ENCODE peak calls at places on chromosomes 6 and 20, in four cellular contexts. N is SK-N-SH, M is K562, D is H1. R is an unnamed sample.

GRCh38 chr6:157151989-157152388 is 171.3 kb downstream of the TMEM242 start:
- DNase-seq in N (peak), M (no peak), D (no peak), R (no peak)

GRCh38 chr6:10558575-10558974 is 37.4 kb downstream of the GCNT2 start:
- DNase-seq in N (peak), M (no peak), D (no peak), R (peak)

GRCh38 chr6:41734666-41735426 is 562 bp downstream of the TFEB start:
- DNase-seq in N (peak), M (peak), D (peak), R (peak)

GRCh38 chr6:113856011-113856551 is 1.1 kb upstream of the MARCKS start:
- DNase-seq in N (peak), M (no peak), D (no peak), R (no peak)

GRCh38 chr6:166640342-166641043 is 13.4 kb upstream of the RPS6KA2 start:
- DNase-seq in N (no peak), M (no peak), D (no peak), R (no peak)

GRCh38 chr20:58310291-58310782 is 822 bp downstream of the RAB22A start:
- DNase-seq in N (no peak), M (no peak), D (no peak), R (no peak)

GRCh38 chr6:14270925-14271791 is 153.6 kb downstream of the CD83 start:
- DNase-seq in N (no peak), M (peak), D (peak), R (no peak)

GRCh38 chr6:56802570-56802969 is 152.3 kb upstream of the BEND6 start:
- DNase-seq in N (no peak), M (no peak), D (no peak), R (no peak)

GRCh38 chr6:131519670-131520436 is 53.2 kb upstream of the ARG1 start:
- DNase-seq in N (peak), M (peak), D (peak), R (peak)

GRCh38 chr6:125924169-125924568 is 32.4 kb upstream of the HINT3 start:
- DNase-seq in N (no peak), M (peak), D (no peak), R (no peak)

GRCh38 chr6:35925961-35926360 is 5.1 kb upstream of the SRPK1 start:
- DNase-seq in N (no peak), M (no peak), D (no peak), R (no peak)

GRCh38 chr6:139829557-139829956 is 455.1 kb upstream of the CITED2 start:
- DNase-seq in N (no peak), M (no peak), D (no peak), R (no peak)

GRCh38 chr6:52555531-52556228 is 21.2 kb downstream of the TRAM2 start:
- DNase-seq in N (no peak), M (no peak), D (no peak), R (no peak)

GRCh38 chr20:61682998-61683681 is 382.5 kb downstream of the TAF4 start:
- DNase-seq in N (no peak), M (no peak), D (no peak), R (no peak)

GRCh38 chr6:116173928-116174327 is 48.0 kb upstream of the COL10A1 start:
- DNase-seq in N (no peak), M (no peak), D (no peak), R (no peak)

GRCh38 chr6:18034798-18035202 is 47.4 kb upstream of the KIF13A start:
- DNase-seq in N (no peak), M (peak), D (no peak), R (no peak)

GRCh38 chr6:76633259-76633658 is 560.8 kb upstream of the IMPG1 start:
- DNase-seq in N (no peak), M (no peak), D (peak), R (peak)

GRCh38 chr20:23034721-23035671 is at the start of gene SSTR4:
- DNase-seq in N (no peak), M (no peak), D (peak), R (no peak)

GRCh38 chr6:169328112-169328801 is 74.6 kb upstream of the THBS2 start:
- DNase-seq in N (no peak), M (no peak), D (no peak), R (no peak)

GRCh38 chr20:50921055-50921454 is 10.2 kb downstream of the ADNP start:
- DNase-seq in N (no peak), M (no peak), D (no peak), R (no peak)

GRCh38 chr6:37536462-37537225 is 37.0 kb upstream of the CCDC167 start:
- DNase-seq in N (peak), M (no peak), D (no peak), R (peak)

GRCh38 chr6:41698350-41698781 is 37.0 kb downstream of the TFEB start:
- DNase-seq in N (peak), M (no peak), D (no peak), R (no peak)

GRCh38 chr6:14881399-14881798 is 364.5 kb upstream of the JARID2 start:
- DNase-seq in N (no peak), M (no peak), D (no peak), R (no peak)

GRCh38 chr6:108578595-108579038 is 17.9 kb downstream of the FOXO3 start:
- DNase-seq in N (no peak), M (peak), D (no peak), R (no peak)

GRCh38 chr6:135909737-135910387 is 58.4 kb downstream of the PDE7B start:
- DNase-seq in N (peak), M (peak), D (peak), R (peak)

GRCh38 chr6:111772274-111772780 is 100.9 kb downstream of the FYN start:
- DNase-seq in N (no peak), M (no peak), D (no peak), R (no peak)

GRCh38 chr6:111769365-111770127 is 103.7 kb downstream of the FYN start:
- DNase-seq in N (no peak), M (no peak), D (no peak), R (no peak)

GRCh38 chr6:111771084-111771411 is 102.2 kb downstream of the FYN start:
- DNase-seq in N (no peak), M (no peak), D (no peak), R (no peak)

GRCh38 chr6:111770263-111771083 is 102.8 kb downstream of the FYN start:
- DNase-seq in N (no peak), M (no peak), D (no peak), R (no peak)

DNA sequence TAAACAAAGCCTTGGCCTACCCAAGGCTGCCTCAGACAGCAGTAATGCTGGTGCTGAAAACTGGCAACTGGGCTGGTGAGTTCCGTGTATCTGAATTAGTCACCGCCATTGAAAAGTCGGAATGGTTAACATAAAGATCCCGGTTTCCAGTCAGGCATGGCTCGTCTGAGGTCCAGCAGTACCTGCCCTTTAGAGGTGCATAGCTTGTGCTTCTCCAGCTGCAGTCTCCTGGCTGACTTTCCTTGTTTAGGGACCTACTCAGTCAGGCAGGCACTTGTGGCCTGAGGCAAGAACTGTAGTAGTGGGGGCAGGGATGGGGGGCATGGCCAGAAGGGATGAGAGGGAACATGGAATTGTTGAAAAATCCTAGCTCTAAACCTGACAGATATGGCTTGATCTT is 101.6 kb downstream of the FYN start:
- DNase-seq in N (no peak), M (no peak), D (no peak), R (no peak)
- TF ChIP-seq TEAD4 in N (no peak), M (no peak), D (no peak), R (no peak)

GRCh38 chr6:20696676-20697075 is 162.4 kb downstream of the CDKAL1 start:
- DNase-seq in N (no peak), M (no peak), D (no peak), R (no peak)

GRCh38 chr6:20700375-20700774 is 166.1 kb downstream of the CDKAL1 start:
- DNase-seq in N (no peak), M (no peak), D (no peak), R (no peak)

GRCh38 chr6:20702366-20702765 is 168.1 kb downstream of the CDKAL1 start:
- DNase-seq in N (no peak), M (no peak), D (no peak), R (no peak)

GRCh38 chr6:20699402-20699801 is 165.1 kb downstream of the CDKAL1 start:
- DNase-seq in N (no peak), M (no peak), D (no peak), R (no peak)

GRCh38 chr6:20698675-20699074 is 164.4 kb downstream of the CDKAL1 start:
- DNase-seq in N (no peak), M (no peak), D (no peak), R (no peak)
- TF ChIP-seq TEAD4 in N (no peak), M (no peak), D (no peak), R (no peak)

GRCh38 chr6:79385333-79385732 is 150.9 kb upstream of the HMGN3 start:
- DNase-seq in N (no peak), M (no peak), D (no peak), R (no peak)

GRCh38 chr6:79385893-79386292 is 151.3 kb downstream of the LCA5 start:
- DNase-seq in N (no peak), M (no peak), D (no peak), R (no peak)

GRCh38 chr6:79378957-79379356 is 144.5 kb upstream of the HMGN3 start:
- DNase-seq in N (no peak), M (no peak), D (no peak), R (no peak)

GRCh38 chr6:79384845-79385244 is 150.4 kb upstream of the HMGN3 start:
- DNase-seq in N (no peak), M (no peak), D (no peak), R (no peak)
- TF ChIP-seq TEAD4 in N (no peak), M (no peak), D (no peak), R (no peak)

DNA sequence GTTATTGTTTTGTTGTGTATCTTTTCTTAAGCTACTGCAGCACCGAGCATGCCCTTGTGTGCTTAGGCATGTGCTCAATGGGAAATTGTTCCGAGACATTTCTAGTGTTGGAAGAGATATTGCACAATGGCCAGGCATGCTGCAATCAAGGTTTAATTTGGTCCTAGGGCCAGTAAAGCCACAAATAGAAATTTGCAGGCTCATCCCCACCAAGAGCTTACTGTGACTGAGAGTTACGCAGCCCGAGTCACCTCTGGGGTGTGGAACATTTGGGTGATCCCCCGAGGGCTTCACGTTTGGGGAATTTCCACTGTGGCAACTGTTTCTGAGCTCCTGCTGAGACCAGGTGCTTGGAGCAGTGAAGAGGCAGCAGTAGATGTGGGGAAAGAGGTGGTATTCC is 65.8 kb downstream of the ADTRP start:
- DNase-seq in N (no peak), M (no peak), D (no peak), R (no peak)
- TF ChIP-seq TEAD4 in N (no peak), M (no peak), D (no peak), R (no peak)

GRCh38 chr6:4582506-4582905 is 193.7 kb upstream of the CDYL start:
- DNase-seq in N (no peak), M (no peak), D (no peak), R (no peak)
- TF ChIP-seq TEAD4 in N (no peak), M (no peak), D (no peak), R (no peak)

GRCh38 chr6:3614918-3615317 is 136.6 kb downstream of the PXDC1 start:
- DNase-seq in N (no peak), M (no peak), D (no peak), R (no peak)

GRCh38 chr6:3609388-3609787 is 142.1 kb downstream of the PXDC1 start:
- DNase-seq in N (no peak), M (no peak), D (peak), R (no peak)

GRCh38 chr6:3610206-3610605 is 141.3 kb downstream of the PXDC1 start:
- DNase-seq in N (no peak), M (no peak), D (no peak), R (no peak)

GRCh38 chr6:3610896-3611295 is 140.6 kb downstream of the PXDC1 start:
- DNase-seq in N (no peak), M (no peak), D (peak), R (no peak)

GRCh38 chr6:3612341-3613041 is 139.0 kb downstream of the PXDC1 start:
- DNase-seq in N (no peak), M (no peak), D (peak), R (no peak)
- TF ChIP-seq TEAD4 in N (no peak), M (no peak), D (no peak), R (no peak)

DNA sequence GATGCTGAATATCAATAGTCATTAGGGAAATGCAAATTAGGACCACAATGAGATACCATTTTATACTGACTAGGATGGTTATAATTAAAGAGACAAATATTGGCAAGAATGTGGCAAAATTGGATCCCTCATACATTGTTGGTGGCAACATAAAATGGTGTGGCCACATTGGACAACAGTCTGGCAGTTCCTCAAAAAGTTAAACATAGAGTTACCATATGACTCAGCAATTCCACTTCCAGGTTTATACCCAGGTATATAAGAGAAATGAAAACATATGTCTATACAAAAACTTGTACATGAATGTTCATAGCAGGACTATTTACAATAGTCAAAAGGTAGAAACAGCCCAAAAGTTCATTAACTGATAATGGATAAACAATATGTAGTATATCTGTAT is 2.0 kb upstream of the CRIP3 start:
- DNase-seq in N (no peak), M (no peak), D (no peak), R (no peak)
- TF ChIP-seq TEAD4 in N (no peak), M (no peak), D (no peak), R (no peak)

R was measured in WTC11.